ENCODE peak calls at places on chromosomes 11 and 22, in five cellular contexts. One of them, this sample, is unnamed.

GRCh38 chr11:62664405-62665074 is 470 bp downstream of the C11orf98 start:
- DNase-seq in GM12878: no peak
- DNase-seq in K562: peak
- DNase-seq in HepG2: peak
- DNase-seq in H1: no peak
- DNase-seq in this sample: peak

GRCh38 chr11:73875840-73876239 is 806 bp downstream of the COA4 start:
- DNase-seq in GM12878: no peak
- DNase-seq in K562: no peak
- DNase-seq in HepG2: no peak
- DNase-seq in H1: no peak
- DNase-seq in this sample: peak

GRCh38 chr11:118705111-118705741 is 25.8 kb upstream of the TREH start:
- DNase-seq in GM12878: no peak
- DNase-seq in K562: no peak
- DNase-seq in HepG2: no peak
- DNase-seq in H1: no peak
- DNase-seq in this sample: no peak

GRCh38 chr11:2269601-2270321 is 627 bp downstream of the ASCL2 start:
- DNase-seq in GM12878: no peak
- DNase-seq in K562: peak
- DNase-seq in HepG2: no peak
- DNase-seq in H1: peak
- DNase-seq in this sample: peak

GRCh38 chr11:1557168-1557884 is 14.7 kb downstream of the DUSP8 start:
- DNase-seq in GM12878: no peak
- DNase-seq in K562: no peak
- DNase-seq in HepG2: no peak
- DNase-seq in H1: no peak
- DNase-seq in this sample: no peak

GRCh38 chr11:66818231-66818955 is 24.8 kb upstream of the RCE1 start:
- DNase-seq in GM12878: no peak
- DNase-seq in K562: no peak
- DNase-seq in HepG2: no peak
- DNase-seq in H1: no peak
- DNase-seq in this sample: no peak

GRCh38 chr11:112794321-112794720 is 166.9 kb upstream of the NCAM1 start:
- DNase-seq in GM12878: no peak
- DNase-seq in K562: no peak
- DNase-seq in HepG2: no peak
- DNase-seq in H1: no peak
- DNase-seq in this sample: no peak

GRCh38 chr11:66050581-66051231 is 1.5 kb upstream of the SF3B2 start:
- DNase-seq in GM12878: no peak
- DNase-seq in K562: no peak
- DNase-seq in HepG2: no peak
- DNase-seq in H1: no peak
- DNase-seq in this sample: no peak

GRCh38 chr11:94837317-94837716 is 69.2 kb downstream of the AMOTL1 start:
- DNase-seq in GM12878: no peak
- DNase-seq in K562: no peak
- DNase-seq in HepG2: no peak
- DNase-seq in H1: no peak
- DNase-seq in this sample: no peak

GRCh38 chr11:112100457-112100856 is 13.8 kb downstream of the SDHD start:
- DNase-seq in GM12878: no peak
- DNase-seq in K562: no peak
- DNase-seq in HepG2: no peak
- DNase-seq in H1: no peak
- DNase-seq in this sample: no peak

GRCh38 chr22:41799486-41800347 is 762 bp upstream of the CCDC134 start:
- DNase-seq in GM12878: no peak
- DNase-seq in K562: peak
- DNase-seq in HepG2: no peak
- DNase-seq in H1: no peak
- DNase-seq in this sample: peak

GRCh38 chr11:79236541-79236971 is 204.3 kb downstream of the TENM4 start:
- DNase-seq in GM12878: no peak
- DNase-seq in K562: no peak
- DNase-seq in HepG2: no peak
- DNase-seq in H1: no peak
- DNase-seq in this sample: no peak

GRCh38 chr11:3164540-3165151 is 464 bp downstream of the OSBPL5 start:
- DNase-seq in GM12878: no peak
- DNase-seq in K562: peak
- DNase-seq in HepG2: no peak
- DNase-seq in H1: no peak
- DNase-seq in this sample: peak

GRCh38 chr11:45108070-45109064 is 38.1 kb upstream of the PRDM11 start:
- DNase-seq in GM12878: no peak
- DNase-seq in K562: no peak
- DNase-seq in HepG2: no peak
- DNase-seq in H1: no peak
- DNase-seq in this sample: no peak

GRCh38 chr11:119417726-119418540 is 5.0 kb downstream of the THY1 start:
- DNase-seq in GM12878: no peak
- DNase-seq in K562: peak
- DNase-seq in HepG2: no peak
- DNase-seq in H1: no peak
- DNase-seq in this sample: no peak

GRCh38 chr11:72293910-72294533 is 50.0 kb upstream of the PHOX2A start:
- DNase-seq in GM12878: no peak
- DNase-seq in K562: no peak
- DNase-seq in HepG2: no peak
- DNase-seq in H1: no peak
- DNase-seq in this sample: no peak
- TF ChIP-seq CREB1 in GM12878: no peak
- TF ChIP-seq CREB1 in K562: no peak
- TF ChIP-seq CREB1 in HepG2: no peak
- TF ChIP-seq CREB1 in H1: no peak
- TF ChIP-seq CREB1 in this sample: no peak

GRCh38 chr22:30036656-30037055 is 43.6 kb upstream of the HORMAD2 start:
- DNase-seq in GM12878: no peak
- DNase-seq in K562: peak
- DNase-seq in HepG2: peak
- DNase-seq in H1: no peak
- DNase-seq in this sample: no peak

GRCh38 chr22:30031328-30031727 is 48.9 kb upstream of the HORMAD2 start:
- DNase-seq in GM12878: no peak
- DNase-seq in K562: no peak
- DNase-seq in HepG2: no peak
- DNase-seq in H1: no peak
- DNase-seq in this sample: no peak

GRCh38 chr22:30031764-30032468 is 48.3 kb upstream of the HORMAD2 start:
- DNase-seq in GM12878: no peak
- DNase-seq in K562: no peak
- DNase-seq in HepG2: no peak
- DNase-seq in H1: no peak
- DNase-seq in this sample: no peak

GRCh38 chr22:30033137-30033536 is 47.1 kb upstream of the HORMAD2 start:
- DNase-seq in GM12878: no peak
- DNase-seq in K562: no peak
- DNase-seq in HepG2: no peak
- DNase-seq in H1: no peak
- DNase-seq in this sample: no peak

DNA sequence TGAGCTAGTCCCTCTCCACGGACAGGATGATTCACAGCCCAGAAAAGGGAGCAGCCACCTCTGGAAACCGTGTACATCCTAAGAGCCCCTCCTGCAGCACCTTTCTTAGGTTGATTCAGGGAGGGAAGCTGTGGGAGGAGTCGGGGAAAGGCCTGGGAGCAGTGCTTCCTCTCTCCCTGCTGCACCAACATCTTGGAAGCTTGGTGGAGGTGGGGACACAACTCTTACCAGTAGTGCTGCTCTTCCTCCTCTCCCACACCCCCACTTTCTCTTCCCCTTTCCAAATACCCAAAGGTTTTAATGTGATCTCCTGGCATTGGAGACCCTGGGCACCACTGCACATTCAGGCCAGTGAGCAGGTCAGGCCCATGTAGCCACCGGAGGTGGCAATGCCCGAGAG is 46.4 kb upstream of the HORMAD2 start:
- DNase-seq in GM12878: no peak
- DNase-seq in K562: no peak
- DNase-seq in HepG2: no peak
- DNase-seq in H1: no peak
- DNase-seq in this sample: no peak
- TF ChIP-seq SP1 in GM12878: no peak
- TF ChIP-seq SP1 in K562: no peak
- TF ChIP-seq SP1 in HepG2: no peak
- TF ChIP-seq SP1 in H1: no peak
- TF ChIP-seq SP1 in this sample: no peak

GRCh38 chr22:27358096-27358870 is 443.3 kb downstream of the MN1 start:
- DNase-seq in GM12878: no peak
- DNase-seq in K562: no peak
- DNase-seq in HepG2: no peak
- DNase-seq in H1: no peak
- DNase-seq in this sample: no peak
- TF ChIP-seq USF2 in GM12878: no peak
- TF ChIP-seq USF2 in K562: no peak
- TF ChIP-seq USF2 in HepG2: no peak
- TF ChIP-seq USF2 in H1: no peak
- TF ChIP-seq USF2 in this sample: no peak

GRCh38 chr22:48099251-48099650 is 1336.8 kb downstream of the TBC1D22A start:
- DNase-seq in GM12878: no peak
- DNase-seq in K562: no peak
- DNase-seq in HepG2: no peak
- DNase-seq in H1: no peak
- DNase-seq in this sample: no peak

GRCh38 chr22:48101704-48102103 is 1339.3 kb downstream of the TBC1D22A start:
- DNase-seq in GM12878: no peak
- DNase-seq in K562: no peak
- DNase-seq in HepG2: no peak
- DNase-seq in H1: no peak
- DNase-seq in this sample: no peak

GRCh38 chr22:48102581-48102980 is 1340.1 kb downstream of the TBC1D22A start:
- DNase-seq in GM12878: no peak
- DNase-seq in K562: no peak
- DNase-seq in HepG2: no peak
- DNase-seq in H1: no peak
- DNase-seq in this sample: no peak

GRCh38 chr22:48099671-48100070 is 1337.2 kb downstream of the TBC1D22A start:
- DNase-seq in GM12878: no peak
- DNase-seq in K562: no peak
- DNase-seq in HepG2: no peak
- DNase-seq in H1: no peak
- DNase-seq in this sample: no peak

GRCh38 chr22:48100685-48101417 is 1338.4 kb downstream of the TBC1D22A start:
- DNase-seq in GM12878: no peak
- DNase-seq in K562: no peak
- DNase-seq in HepG2: no peak
- DNase-seq in H1: no peak
- DNase-seq in this sample: no peak
- TF ChIP-seq CREB1 in GM12878: no peak
- TF ChIP-seq CREB1 in K562: no peak
- TF ChIP-seq CREB1 in HepG2: no peak
- TF ChIP-seq CREB1 in H1: no peak
- TF ChIP-seq CREB1 in this sample: no peak

GRCh38 chr22:47127441-47127871 is 365.0 kb downstream of the TBC1D22A start:
- DNase-seq in GM12878: no peak
- DNase-seq in K562: no peak
- DNase-seq in HepG2: no peak
- DNase-seq in H1: no peak
- DNase-seq in this sample: no peak

GRCh38 chr22:47128216-47129215 is 366.1 kb downstream of the TBC1D22A start:
- DNase-seq in GM12878: peak
- DNase-seq in K562: no peak
- DNase-seq in HepG2: no peak
- DNase-seq in H1: no peak
- DNase-seq in this sample: no peak

GRCh38 chr22:47131611-47132427 is 369.4 kb downstream of the TBC1D22A start:
- DNase-seq in GM12878: no peak
- DNase-seq in K562: no peak
- DNase-seq in HepG2: no peak
- DNase-seq in H1: no peak
- DNase-seq in this sample: no peak

GRCh38 chr22:47130883-47131610 is 368.6 kb downstream of the TBC1D22A start:
- DNase-seq in GM12878: no peak
- DNase-seq in K562: no peak
- DNase-seq in HepG2: no peak
- DNase-seq in H1: no peak
- DNase-seq in this sample: no peak

GRCh38 chr22:47129902-47130301 is 367.5 kb downstream of the TBC1D22A start:
- DNase-seq in GM12878: no peak
- DNase-seq in K562: peak
- DNase-seq in HepG2: no peak
- DNase-seq in H1: no peak
- DNase-seq in this sample: no peak
- TF ChIP-seq SP1 in GM12878: no peak
- TF ChIP-seq SP1 in K562: no peak
- TF ChIP-seq SP1 in HepG2: no peak
- TF ChIP-seq SP1 in H1: no peak
- TF ChIP-seq SP1 in this sample: no peak

DNA sequence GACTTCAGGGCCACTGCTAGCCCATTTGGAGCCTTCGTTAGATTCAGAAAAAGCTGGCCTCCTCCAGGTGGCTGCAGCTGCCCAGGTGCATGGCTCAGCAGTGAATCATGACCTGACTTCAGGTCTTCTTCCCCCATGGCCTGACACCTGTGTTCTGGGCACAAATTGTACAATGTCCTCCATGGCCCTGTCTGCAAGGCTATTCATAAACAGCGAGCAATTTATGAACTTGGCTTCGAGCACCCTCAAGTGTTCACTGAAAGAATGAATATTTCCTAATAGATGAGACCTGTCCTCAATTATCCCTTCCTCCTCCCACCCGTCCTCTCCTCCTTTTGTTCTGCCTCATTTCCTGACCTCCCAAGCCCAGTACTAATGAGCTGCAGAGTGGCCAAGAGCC is 12.2 kb upstream of the VPS37C start:
- DNase-seq in GM12878: no peak
- DNase-seq in K562: peak
- DNase-seq in HepG2: peak
- DNase-seq in H1: no peak
- DNase-seq in this sample: no peak
- TF ChIP-seq USF2 in GM12878: no peak
- TF ChIP-seq USF2 in K562: no peak
- TF ChIP-seq USF2 in HepG2: no peak
- TF ChIP-seq USF2 in H1: no peak
- TF ChIP-seq USF2 in this sample: no peak

DNA sequence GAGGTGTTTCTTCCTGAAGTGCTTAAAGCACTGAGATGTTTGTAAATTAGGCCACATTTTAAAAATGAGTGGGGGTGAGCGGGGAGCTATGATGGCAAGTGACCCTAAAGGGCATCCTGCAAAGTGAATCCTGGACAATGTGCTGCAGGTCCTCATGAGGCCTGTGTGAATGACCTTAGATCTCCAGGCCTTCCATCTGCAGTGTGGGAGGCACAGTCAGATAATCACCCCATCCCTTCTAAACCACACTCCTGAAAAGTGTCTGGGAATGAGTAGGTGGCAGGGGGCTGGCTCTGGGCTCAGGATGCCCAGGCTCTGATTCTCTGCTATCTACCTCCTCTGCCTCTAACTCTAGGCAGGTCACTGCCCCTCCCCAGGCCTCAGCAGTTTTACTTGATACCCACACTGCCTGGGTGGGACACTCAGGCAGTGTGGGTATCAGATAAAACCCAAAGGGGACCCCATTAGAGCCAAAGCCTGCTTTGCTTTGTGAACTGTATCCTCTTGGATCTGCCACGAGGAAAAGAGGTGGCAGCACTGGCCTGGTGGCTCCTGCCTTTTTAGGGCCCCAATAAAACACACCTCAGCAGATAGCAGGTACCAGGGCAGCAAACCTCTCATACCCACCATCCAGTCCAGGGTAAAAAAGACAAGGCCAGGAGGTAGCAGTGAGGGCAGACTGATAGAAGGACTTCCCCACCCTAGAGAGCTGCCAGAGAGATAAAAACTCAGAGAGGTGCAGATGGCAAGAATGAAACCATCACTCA is 10.5 kb downstream of the STARD10 start:
- DNase-seq in GM12878: no peak
- DNase-seq in K562: no peak
- DNase-seq in HepG2: no peak
- DNase-seq in H1: no peak
- DNase-seq in this sample: no peak
- TF ChIP-seq CREB1 in GM12878: no peak
- TF ChIP-seq CREB1 in K562: no peak
- TF ChIP-seq CREB1 in HepG2: no peak
- TF ChIP-seq CREB1 in H1: no peak
- TF ChIP-seq CREB1 in this sample: no peak

This sample was measured in WTC11.